ENCODE peak calls at places on chromosome 14, in six cellular contexts. A, L, B, V, D and R are unnamed samples.

GRCh38 chr14:95256011-95256775 is 63.5 kb downstream of the CLMN start:
- DNase-seq in A (no peak), L (no peak), B (no peak), V (no peak), D (no peak), R (peak)

GRCh38 chr14:45085004-45085403 is 1.1 kb downstream of the PRPF39 start:
- DNase-seq in A (no peak), L (no peak), B (peak), V (no peak), D (no peak), R (peak)

GRCh38 chr14:43341921-43342320 is 1165.2 kb downstream of the FSCB start:
- DNase-seq in A (no peak), L (no peak), B (no peak), V (no peak), D (no peak), R (no peak)

GRCh38 chr14:68193970-68194634 is 374.5 kb downstream of the RAD51B start:
- DNase-seq in A (no peak), L (no peak), B (peak), V (no peak), D (no peak), R (no peak)

GRCh38 chr14:105489607-105490317 is 1.3 kb upstream of the TEDC1 start:
- DNase-seq in A (peak), L (peak), B (peak), V (peak), D (peak), R (peak)

GRCh38 chr14:44700694-44701093 is 193.6 kb upstream of the FSCB start:
- DNase-seq in A (no peak), L (no peak), B (no peak), V (no peak), D (no peak), R (no peak)

GRCh38 chr14:33611405-33612183 is 339.3 kb downstream of the EGLN3 start:
- DNase-seq in A (no peak), L (no peak), B (peak), V (no peak), D (no peak), R (no peak)

GRCh38 chr14:103194256-103195045 is 71.2 kb downstream of the TNFAIP2 start:
- DNase-seq in A (no peak), L (no peak), B (peak), V (no peak), D (peak), R (no peak)

GRCh38 chr14:50037837-50038236 is 78.5 kb downstream of the VCPKMT start:
- DNase-seq in A (no peak), L (no peak), B (peak), V (no peak), D (no peak), R (no peak)

GRCh38 chr14:29925106-29925722 is 2.4 kb downstream of the PRKD1 start:
- DNase-seq in A (no peak), L (no peak), B (peak), V (peak), D (no peak), R (no peak)

GRCh38 chr14:99182548-99183115 is 89.4 kb downstream of the BCL11B start:
- DNase-seq in A (no peak), L (no peak), B (no peak), V (no peak), D (no peak), R (no peak)

GRCh38 chr14:54650331-54651017 is 83.5 kb downstream of the SAMD4A start:
- DNase-seq in A (peak), L (peak), B (peak), V (no peak), D (peak), R (peak)

GRCh38 chr14:105067140-105067968 is 2.1 kb upstream of the GPR132 start:
- DNase-seq in A (no peak), L (no peak), B (no peak), V (no peak), D (peak), R (no peak)

GRCh38 chr14:53683229-53683628 is 273.4 kb downstream of the BMP4 start:
- DNase-seq in A (no peak), L (no peak), B (no peak), V (no peak), D (no peak), R (no peak)

GRCh38 chr14:52724360-52724644 is 5.7 kb upstream of the STYX start:
- DNase-seq in A (no peak), L (no peak), B (no peak), V (no peak), D (no peak), R (no peak)

GRCh38 chr14:72745991-72746980 is 147.6 kb downstream of the DPF3 start:
- DNase-seq in A (no peak), L (peak), B (peak), V (no peak), D (peak), R (no peak)

GRCh38 chr14:93114713-93115068 is 1.0 kb downstream of the ITPK1 start:
- DNase-seq in A (no peak), L (peak), B (no peak), V (no peak), D (no peak), R (no peak)

GRCh38 chr14:90850487-90850886 is 34.3 kb upstream of the TTC7B start:
- DNase-seq in A (no peak), L (no peak), B (peak), V (no peak), D (peak), R (peak)

GRCh38 chr14:23435540-23436326 is at the start of gene MYH7:
- DNase-seq in A (peak), L (peak), B (no peak), V (no peak), D (no peak), R (no peak)

GRCh38 chr14:53327716-53328115 is 174.6 kb upstream of the DDHD1 start:
- DNase-seq in A (no peak), L (no peak), B (peak), V (no peak), D (peak), R (no peak)

GRCh38 chr14:91078095-91078737 is 17.8 kb upstream of the RPS6KA5 start:
- DNase-seq in A (no peak), L (no peak), B (no peak), V (no peak), D (no peak), R (no peak)